ENCODE peak calls at places on chromosome 22, in six cellular contexts. T, K, I, C, U and A are unnamed samples.

GRCh38 chr22:16969508-16970327 is 38.3 kb downstream of the GAB4 start:
- DNase-seq in I (no peak), U (no peak), C (no peak), K (no peak), T (no peak), A (no peak)

GRCh38 chr22:19903031-19903430 is 38.5 kb upstream of the COMT start:
- DNase-seq in C (no peak), U (no peak), K (no peak), T (no peak), I (no peak), A (no peak)

GRCh38 chr22:23012081-23012622 is 58.2 kb upstream of the GNAZ start:
- DNase-seq in K (no peak), I (no peak), U (no peak), T (no peak), C (no peak), A (no peak)

GRCh38 chr22:46352691-46353386 is 17.3 kb downstream of the TRMU start:
- DNase-seq in I (peak), T (no peak), C (no peak), U (no peak), K (peak), A (no peak)

GRCh38 chr22:30104501-30105156 is 24.4 kb downstream of the HORMAD2 start:
- DNase-seq in K (no peak), U (no peak), C (peak), I (no peak), T (no peak), A (no peak)

GRCh38 chr22:49779226-49779625 is 48.4 kb downstream of the BRD1 start:
- DNase-seq in C (no peak), I (no peak), K (no peak), T (no peak), U (no peak), A (no peak)

GRCh38 chr22:38505595-38506117 is 455 bp downstream of the DDX17 start:
- DNase-seq in U (peak), I (peak), C (no peak), K (peak), T (peak), A (peak)

GRCh38 chr22:45197606-45198462 is 34.1 kb downstream of the NUP50 start:
- DNase-seq in T (no peak), C (no peak), K (peak), I (no peak), U (no peak), A (no peak)

GRCh38 chr22:23565288-23565941 is 14.7 kb downstream of the IGLL1 start:
- DNase-seq in T (no peak), K (peak), I (no peak), U (no peak), C (no peak), A (no peak)

GRCh38 chr22:25114369-25115362 is 85.0 kb upstream of the CRYBB3 start:
- DNase-seq in I (no peak), T (no peak), C (no peak), U (no peak), K (no peak), A (no peak)

GRCh38 chr22:24953294-24954113 is 988 bp downstream of the KIAA1671 start:
- DNase-seq in I (no peak), C (no peak), T (no peak), U (no peak), K (no peak), A (no peak)

GRCh38 chr22:23161029-23161428 is 15.8 kb downstream of the RAB36 start:
- DNase-seq in T (no peak), C (no peak), K (peak), I (no peak), U (no peak), A (no peak)

GRCh38 chr22:49633010-49633324 is 194.7 kb downstream of the BRD1 start:
- DNase-seq in U (no peak), C (no peak), K (no peak), T (no peak), I (no peak), A (no peak)

GRCh38 chr22:49195636-49196035 is 632.0 kb downstream of the BRD1 start:
- DNase-seq in C (no peak), U (no peak), K (peak), T (no peak), I (no peak), A (no peak)

GRCh38 chr22:38112361-38112760 is 1.9 kb upstream of the BAIAP2L2 start:
- DNase-seq in C (no peak), T (no peak), U (peak), I (no peak), K (no peak), A (no peak)